ENCODE peak calls at places on chromosomes 1 and 21, in five cellular contexts. B is mesothelial cell of epicardium, L is fibroblast of mammary gland, D is tibial nerve, R is BE2C. S is an unnamed sample.

GRCh38 chr1:82392946-82393345 is 592.2 kb downstream of the ADGRL2 start:
- DNase-seq in B (no peak), R (no peak), L (no peak), D (no peak), S (no peak)

GRCh38 chr1:77874804-77875445 is 13.5 kb upstream of the NEXN start:
- DNase-seq in R (no peak), D (no peak), B (no peak), L (peak), S (no peak)

GRCh38 chr1:186609183-186609582 is 71.0 kb downstream of the PTGS2 start:
- DNase-seq in B (no peak), L (no peak), D (no peak), R (no peak), S (no peak)

GRCh38 chr1:205923663-205924435 is 19.4 kb downstream of the SLC26A9 start:
- DNase-seq in B (no peak), L (no peak), R (no peak), D (no peak), S (no peak)

GRCh38 chr1:93967276-93967675 is 58.0 kb upstream of the GCLM start:
- DNase-seq in D (no peak), R (no peak), B (no peak), L (no peak), S (peak)

GRCh38 chr1:198387587-198387986 is 152.9 kb downstream of the ATP6V1G3 start:
- DNase-seq in B (no peak), D (no peak), R (no peak), L (no peak), S (no peak)

GRCh38 chr21:45592208-45592619 is 50.0 kb upstream of the SLC19A1 start:
- DNase-seq in R (no peak), B (no peak), L (no peak), D (no peak), S (no peak)

GRCh38 chr1:14689996-14690614 is 91.6 kb downstream of the KAZN start:
- DNase-seq in R (no peak), B (no peak), D (no peak), L (no peak), S (no peak)

GRCh38 chr1:201946224-201946908 is at the start of gene LMOD1:
- DNase-seq in D (peak), R (peak), L (peak), B (peak), S (peak)

GRCh38 chr1:231410041-231410591 is 12.0 kb downstream of the EGLN1 start:
- DNase-seq in L (peak), R (no peak), D (no peak), B (no peak), S (no peak)

GRCh38 chr1:151013518-151013917 is 5.3 kb downstream of the PRUNE1 start:
- DNase-seq in L (no peak), R (no peak), B (no peak), D (no peak), S (no peak)

GRCh38 chr1:7418442-7419080 is 352.5 kb upstream of the VAMP3 start:
- DNase-seq in D (no peak), R (no peak), B (peak), L (no peak), S (no peak)

GRCh38 chr1:158115126-158115525 is 65.6 kb upstream of the CD1D start:
- DNase-seq in D (no peak), R (no peak), L (no peak), B (no peak), S (no peak)

GRCh38 chr1:48761411-48761810 is 15.3 kb downstream of the BEND5 start:
- DNase-seq in D (no peak), B (no peak), L (peak), R (no peak), S (no peak)

DNA sequence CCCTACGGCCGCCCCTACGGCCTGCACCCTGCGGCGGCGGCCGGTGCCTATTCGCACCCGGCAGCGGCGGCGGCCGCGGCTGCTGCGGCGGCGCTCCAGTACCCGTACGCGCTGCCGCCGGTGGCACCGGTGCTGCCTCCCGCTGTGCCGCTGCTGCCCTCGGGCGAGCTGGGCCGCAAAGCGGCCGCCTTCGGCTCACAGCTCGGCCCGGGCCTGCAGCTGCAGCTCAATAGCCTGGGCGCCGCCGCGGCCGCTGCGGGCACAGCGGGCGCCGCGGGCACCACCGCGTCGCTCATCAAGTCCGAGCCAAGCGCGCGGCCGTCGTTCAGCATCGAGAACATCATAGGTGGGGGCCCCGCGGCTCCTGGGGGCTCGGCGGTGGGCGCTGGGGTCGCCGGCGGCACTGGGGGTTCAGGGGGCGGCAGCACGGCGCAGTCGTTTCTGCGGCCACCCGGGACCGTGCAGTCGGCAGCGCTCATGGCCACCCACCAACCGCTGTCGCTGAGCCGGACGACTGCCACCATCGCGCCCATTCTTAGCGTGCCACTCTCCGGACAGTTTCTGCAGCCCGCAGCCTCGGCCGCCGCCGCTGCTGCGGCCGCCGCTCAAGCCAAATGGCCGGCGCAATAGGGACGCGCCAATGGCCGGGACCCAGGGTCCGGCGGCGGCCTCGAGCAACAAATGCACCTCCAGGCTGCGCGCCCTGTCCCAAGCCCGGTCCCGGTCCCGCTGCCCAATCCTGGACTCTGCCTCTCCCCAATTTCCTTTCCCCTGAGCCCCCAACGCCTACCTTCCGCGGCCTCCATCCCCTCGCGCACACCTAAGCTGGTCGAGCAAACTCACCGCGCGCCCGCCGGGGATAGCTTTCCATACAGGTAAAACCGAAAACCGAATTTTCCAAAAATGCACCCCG is 1.8 kb downstream of the FOXD3 start:
- DNase-seq in D (no peak), R (no peak), L (no peak), B (peak), S (peak)
- TF ChIP-seq CTCF in D (no peak), R (no peak), L (no peak), B (no peak), S (no peak)

DNA sequence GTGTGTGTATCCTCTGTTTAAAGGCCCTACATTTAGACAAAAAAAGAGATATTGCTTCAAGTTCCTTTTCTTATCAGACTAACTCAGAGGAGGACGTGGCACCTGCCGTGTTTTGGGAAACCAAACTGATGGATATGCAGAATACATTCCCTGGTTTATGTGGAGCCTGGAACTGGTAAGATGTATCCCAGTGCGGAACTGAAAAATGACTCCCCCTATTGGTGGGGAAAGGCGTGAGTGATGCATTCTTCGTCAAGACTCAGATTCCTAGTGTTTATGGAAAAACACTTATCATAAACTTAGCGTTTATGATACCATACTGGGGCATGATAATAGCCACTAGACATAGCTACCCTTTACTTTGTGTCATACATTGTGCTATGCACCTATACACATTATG is 154.2 kb downstream of the ZNF326 start:
- DNase-seq in L (no peak), D (no peak), R (no peak), B (no peak), S (no peak)
- TF ChIP-seq CTCF in L (no peak), D (no peak), R (peak), B (no peak), S (peak)

DNA sequence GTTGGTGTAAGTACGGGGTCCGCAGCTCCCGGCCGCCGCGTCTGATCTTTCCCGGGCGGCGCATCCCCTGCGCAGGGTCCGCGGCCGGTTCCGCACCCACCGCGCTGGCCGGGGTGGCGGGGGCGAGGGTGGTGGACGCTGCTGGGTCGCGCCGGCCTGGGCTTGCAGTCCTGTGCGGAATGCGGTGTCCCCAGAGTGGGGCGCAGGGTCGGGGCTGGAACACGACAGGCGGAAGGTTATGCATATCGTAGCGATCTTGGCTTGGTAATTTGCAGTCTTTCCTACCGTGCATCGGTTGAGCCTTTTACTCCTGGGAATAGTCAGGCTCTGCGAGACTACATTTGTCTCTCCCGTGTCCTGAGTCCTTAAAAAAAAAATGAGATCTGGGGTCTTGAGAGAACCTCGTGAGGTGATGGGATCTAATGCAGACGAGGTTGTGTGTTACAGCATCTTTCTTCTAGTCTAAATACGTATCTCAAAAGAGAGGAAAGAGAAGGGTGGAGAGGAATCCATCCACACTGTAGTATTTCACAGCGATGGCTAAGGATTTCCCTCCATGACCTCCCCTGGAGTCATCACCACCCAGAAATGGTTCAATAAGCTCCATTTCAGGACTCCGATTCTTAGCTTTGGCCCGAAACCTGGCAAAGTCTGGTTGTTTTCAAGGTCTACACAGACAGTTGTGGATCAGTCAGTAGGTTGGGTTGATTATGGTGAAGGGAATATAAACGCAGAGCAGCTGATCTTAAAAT is 607 bp downstream of the ATP1B1 start:
- DNase-seq in L (peak), B (peak), R (peak), D (no peak), S (peak)
- TF ChIP-seq CTCF in L (no peak), B (no peak), R (no peak), D (no peak), S (no peak)

GRCh38 chr1:16924919-16925477 is 3.3 kb downstream of the CROCC start:
- DNase-seq in R (no peak), B (no peak), D (no peak), L (no peak), S (peak)
- TF ChIP-seq CTCF in R (no peak), B (no peak), D (no peak), L (no peak), S (peak)

GRCh38 chr1:154478639-154479038 is 23.4 kb upstream of the TDRD10 start:
- DNase-seq in B (no peak), R (no peak), L (peak), D (no peak), S (no peak)
- TF ChIP-seq CTCF in B (peak), R (no peak), L (no peak), D (no peak), S (no peak)

DNA sequence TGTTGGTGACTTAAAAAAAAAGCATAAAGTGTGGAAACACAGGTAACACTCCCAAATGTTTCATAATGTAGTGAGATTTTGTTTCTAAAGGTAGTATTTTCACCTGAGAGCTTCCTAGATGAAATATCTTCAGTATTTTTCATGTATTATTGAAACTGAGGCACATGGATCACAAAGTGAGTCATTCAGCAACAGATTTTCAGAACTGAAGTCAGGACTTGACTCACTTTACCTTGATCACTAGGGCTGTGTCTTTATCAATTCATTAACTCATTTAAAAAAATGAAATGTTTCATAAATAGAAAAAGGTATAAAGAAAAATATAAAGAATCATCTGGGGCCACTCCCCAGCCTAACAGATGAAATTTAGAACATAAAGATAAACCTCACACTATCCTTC is 66.5 kb upstream of the RCC1 start:
- DNase-seq in B (no peak), L (no peak), D (no peak), R (no peak), S (no peak)
- TF ChIP-seq CTCF in B (no peak), L (no peak), D (no peak), R (no peak), S (no peak)

DNA sequence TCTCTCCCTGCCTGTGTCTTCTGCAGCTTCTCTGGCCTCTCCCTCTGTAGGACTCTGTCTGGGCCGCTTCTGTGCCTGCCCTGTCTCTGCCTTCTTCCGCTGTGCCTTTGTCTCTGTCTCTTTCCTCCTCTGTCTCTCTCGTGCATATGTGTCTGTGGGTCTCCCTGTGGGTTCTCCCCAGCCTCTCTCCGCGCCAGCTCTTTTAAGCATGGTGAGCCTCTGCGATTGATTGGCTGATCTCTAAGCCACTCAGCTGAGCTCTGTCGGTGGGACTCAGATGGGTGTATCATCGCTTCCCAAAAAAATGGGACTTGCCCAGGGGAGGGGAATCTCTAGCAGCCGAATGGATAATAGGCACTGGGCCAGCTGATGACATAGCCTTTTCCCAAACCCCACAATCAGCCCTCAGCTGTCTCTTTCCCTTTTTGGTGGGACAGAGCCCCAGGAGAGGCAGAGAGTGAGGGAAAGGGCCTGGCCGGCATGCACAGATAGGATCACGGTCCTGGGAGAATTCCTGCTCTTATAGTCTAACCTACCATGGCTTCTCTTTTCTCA is at the start of gene ADAMTS4:
- DNase-seq in L (peak), B (no peak), D (peak), R (no peak), S (peak)
- TF ChIP-seq CTCF in L (no peak), B (no peak), D (no peak), R (no peak), S (no peak)

GRCh38 chr1:207455183-207455754 is 1.1 kb downstream of the CR2 start:
- DNase-seq in L (no peak), B (no peak), R (no peak), D (no peak), S (no peak)

GRCh38 chr1:207458409-207458808 is 4.3 kb downstream of the CR2 start:
- DNase-seq in D (no peak), L (no peak), B (no peak), R (no peak), S (no peak)

GRCh38 chr1:207453710-207454045 is 450 bp upstream of the CR2 start:
- DNase-seq in R (no peak), B (no peak), D (no peak), L (no peak), S (no peak)

GRCh38 chr1:207459008-207459407 is 4.9 kb downstream of the CR2 start:
- DNase-seq in D (no peak), B (no peak), L (no peak), R (no peak), S (no peak)

GRCh38 chr1:207454046-207454964 is at the start of gene CR2:
- DNase-seq in D (peak), B (peak), L (no peak), R (peak), S (peak)
- TF ChIP-seq CTCF in D (no peak), B (no peak), L (no peak), R (no peak), S (no peak)